ENCODE peak calls at places on chromosomes 2 and 18, in four cellular contexts. Z, U, Y and X are unnamed samples.
A peak's percentile ranks its signal among the peaks of the same experiment; 100 is the strongest.

GRCh38 chr18:10072659-10073309 is 159.0 kb downstream of the VAPA start:
- DNase-seq in Y (no peak), Z (no peak), U (no peak), X (no peak)

GRCh38 chr2:54809814-54810213 is 86.4 kb downstream of the EML6 start:
- DNase-seq in Y (peak; percentile 16), Z (no peak), U (peak; percentile 4), X (no peak)

GRCh38 chr2:28663359-28663758 is 88.3 kb upstream of the PPP1CB start:
- DNase-seq in Z (no peak), Y (peak; percentile 51), U (no peak), X (no peak)

GRCh38 chr2:216696751-216697560 is 1.6 kb upstream of the IGFBP5 start:
- DNase-seq in Z (peak; percentile 66), Y (no peak), U (peak; percentile 48), X (no peak)

GRCh38 chr2:121778736-121779487 is 23.5 kb downstream of the TSN start:
- DNase-seq in Z (peak; percentile 50), U (no peak), Y (peak; percentile 84), X (no peak)

GRCh38 chr18:79849328-79850207 is 51.8 kb downstream of the KCNG2 start:
- DNase-seq in Y (no peak), Z (no peak), U (no peak), X (no peak)

GRCh38 chr2:231124833-231125232 is at the start of gene HTR2B:
- DNase-seq in U (no peak), Y (no peak), Z (peak; percentile 17), X (peak; percentile 61)

GRCh38 chr2:159557437-159558034 is 58.8 kb downstream of the BAZ2B start:
- DNase-seq in U (peak; percentile 16), Z (peak; percentile 70), Y (peak; percentile 42), X (no peak)

GRCh38 chr18:21264651-21265050 is 22.6 kb downstream of the GREB1L start:
- DNase-seq in U (no peak), Z (peak; percentile 60), Y (peak; percentile 89), X (no peak)

GRCh38 chr2:4782647-4783046 is 909.5 kb upstream of the SOX11 start:
- DNase-seq in Y (no peak), U (no peak), Z (no peak), X (no peak)

GRCh38 chr2:26666671-26667070 is 25.5 kb upstream of the CIB4 start:
- DNase-seq in Y (no peak), Z (no peak), U (no peak), X (no peak)

GRCh38 chr2:68860111-68860510 is 11.1 kb downstream of the BMP10 start:
- DNase-seq in Y (no peak), Z (no peak), U (no peak), X (no peak)
- TF ChIP-seq EZH2 in Y (no peak), Z (no peak), U (no peak), X (no peak)

GRCh38 chr2:64623232-64623879 is 30.4 kb downstream of the SERTAD2 start:
- DNase-seq in Z (no peak), U (no peak), Y (no peak), X (no peak)

GRCh38 chr2:64620661-64621060 is 33.1 kb downstream of the SERTAD2 start:
- DNase-seq in Y (no peak), Z (no peak), U (no peak), X (no peak)

GRCh38 chr2:64624108-64624610 is 29.6 kb downstream of the SERTAD2 start:
- DNase-seq in Z (no peak), U (no peak), Y (no peak), X (no peak)

GRCh38 chr2:64624862-64625261 is 28.9 kb downstream of the SERTAD2 start:
- DNase-seq in Y (no peak), U (no peak), Z (no peak), X (no peak)

DNA sequence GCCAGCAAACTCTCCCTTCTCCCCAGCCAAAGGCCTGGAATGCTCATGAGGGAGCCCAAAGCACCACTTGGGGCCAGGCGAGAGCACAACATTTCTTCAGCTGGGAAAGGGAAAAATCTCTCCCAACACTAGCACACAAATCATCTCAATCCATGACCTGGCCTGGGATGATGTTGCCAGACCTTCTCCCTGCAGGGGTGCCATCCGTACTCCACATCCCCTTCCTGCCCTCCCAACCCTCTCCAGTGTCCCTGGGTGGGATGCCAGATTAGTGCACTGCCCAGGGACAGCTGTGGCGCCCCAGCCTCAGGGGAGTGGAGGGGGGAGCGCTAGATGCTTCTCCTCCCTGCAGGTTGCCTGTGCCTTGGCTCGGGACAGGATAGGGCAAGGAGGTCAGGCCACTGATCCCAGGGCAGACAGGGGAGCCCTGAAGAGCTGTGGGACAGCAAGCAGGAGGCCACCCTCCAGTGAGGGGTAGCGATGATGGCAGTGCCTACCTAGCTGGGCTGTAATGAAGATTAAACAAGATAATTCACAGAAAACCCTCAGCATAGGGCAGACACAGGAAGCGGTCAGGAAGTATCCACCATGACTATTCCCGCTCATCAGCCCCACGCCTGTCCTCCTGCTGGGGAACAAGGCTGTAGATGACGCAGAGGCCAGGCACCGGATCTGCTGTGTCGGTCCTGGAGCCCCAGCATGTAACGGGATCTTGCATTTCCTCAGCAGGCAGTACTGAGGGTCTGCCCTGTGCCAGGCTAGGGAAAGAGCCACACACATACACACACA is 31.1 kb downstream of the SERTAD2 start:
- DNase-seq in Z (peak; percentile 71), U (no peak), Y (no peak), X (no peak)
- TF ChIP-seq POLR2AphosphoS5 in Z (no peak), U (no peak), Y (no peak), X (no peak)

GRCh38 chr18:6708880-6709279 is 20.6 kb upstream of the ARHGAP28 start:
- DNase-seq in U (no peak), Z (no peak), Y (no peak), X (no peak)

GRCh38 chr18:6712401-6712800 is 17.1 kb upstream of the ARHGAP28 start:
- DNase-seq in Y (no peak), U (no peak), Z (peak; percentile 39), X (no peak)

GRCh38 chr18:6718255-6718654 is 11.3 kb upstream of the ARHGAP28 start:
- DNase-seq in Z (peak; percentile 31), U (no peak), Y (no peak), X (no peak)

GRCh38 chr18:6719098-6719913 is 10.2 kb upstream of the ARHGAP28 start:
- DNase-seq in Y (no peak), Z (no peak), U (no peak), X (no peak)

GRCh38 chr18:6714027-6714426 is 15.5 kb upstream of the ARHGAP28 start:
- DNase-seq in Y (no peak), U (no peak), Z (peak; percentile 64), X (no peak)
- H3K27ac ChIP-seq in Y (no peak overlapping the region), U (no peak overlapping the region), Z (no peak overlapping the region), X (no peak overlapping the region)

DNA sequence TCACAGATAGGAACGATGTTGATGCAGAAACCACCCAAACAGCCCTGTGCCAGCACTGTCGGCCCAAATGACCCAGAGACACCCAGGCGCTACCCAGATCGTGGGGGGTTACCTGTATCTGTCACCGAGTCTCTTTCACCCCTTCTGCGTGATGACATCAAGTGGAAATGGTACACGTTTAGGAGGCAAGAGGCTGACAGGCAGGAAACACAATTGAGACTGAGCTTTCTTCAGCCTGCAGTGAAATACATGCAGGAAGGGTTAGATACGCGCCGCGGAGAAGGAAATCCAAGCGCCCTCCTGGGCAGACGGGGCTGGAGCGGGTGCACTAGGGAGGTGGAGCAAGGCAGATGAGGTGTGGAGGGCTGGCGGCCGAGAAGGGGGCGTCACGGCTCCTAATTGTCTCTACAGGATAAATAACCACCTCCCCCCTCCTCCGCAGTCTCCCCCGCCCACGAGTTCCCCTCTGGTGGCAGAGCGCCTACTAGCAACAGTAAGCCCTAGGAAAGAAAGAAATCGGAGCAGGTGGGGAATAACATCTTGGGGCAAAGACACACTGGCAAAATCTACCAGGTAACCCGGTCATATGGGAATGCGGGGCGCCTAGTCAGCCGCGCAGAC is at the start of gene RNF152:
- DNase-seq in Z (peak; percentile 71), U (no peak), Y (no peak), X (no peak)
- TF ChIP-seq EZH2 in Z (no peak), U (no peak), Y (peak; percentile 80), X (no peak)

GRCh38 chr2:62475172-62476011 is 30.6 kb downstream of the TMEM17 start:
- DNase-seq in U (no peak), Y (no peak), Z (peak; percentile 20), X (no peak)
- TF ChIP-seq POLR2AphosphoS5 in U (no peak), Y (no peak), Z (no peak), X (no peak)

DNA sequence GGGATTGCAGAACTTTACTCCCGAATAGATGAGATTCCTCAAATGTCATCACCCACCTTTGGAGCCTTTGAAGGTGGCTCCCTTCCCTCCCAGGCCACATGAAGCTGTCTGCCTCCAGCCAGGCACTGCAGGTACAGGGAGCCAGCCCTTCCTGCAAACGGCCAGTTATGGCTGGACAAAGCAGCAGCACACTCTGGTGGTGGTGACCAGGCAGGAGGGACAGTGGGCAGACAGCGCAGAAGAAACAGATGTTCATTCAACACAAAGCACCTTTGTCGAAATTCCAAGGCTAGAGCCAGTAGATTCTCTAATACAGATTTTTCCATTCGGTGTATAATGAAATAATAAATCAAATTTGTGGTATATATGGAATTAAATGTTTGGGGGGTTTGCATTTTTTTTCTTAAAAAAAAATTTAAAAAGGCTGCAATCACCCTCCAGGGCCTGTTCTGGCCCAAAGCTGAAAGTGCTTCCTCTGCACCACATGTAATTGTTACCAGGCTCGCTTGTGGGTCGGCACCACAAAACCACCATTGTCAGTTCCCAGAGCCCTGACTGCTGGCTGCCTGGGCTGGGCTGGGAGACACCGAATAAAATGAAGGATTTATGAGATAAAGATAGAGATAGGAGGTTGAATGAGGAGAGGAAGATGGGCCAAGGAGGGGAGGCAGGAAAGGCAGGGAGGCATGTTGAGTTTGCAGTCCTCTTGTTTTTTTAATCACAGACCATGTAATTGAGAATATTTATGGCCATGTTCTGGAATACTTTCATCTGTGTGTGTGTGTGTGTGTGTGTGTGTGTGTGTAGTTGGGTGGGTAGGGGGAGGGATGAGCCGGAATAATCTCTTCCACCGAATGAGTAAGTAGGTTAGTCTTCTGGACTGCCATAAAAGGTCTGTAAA is 14.5 kb downstream of the NRP2 start:
- DNase-seq in Y (peak; percentile 64), U (no peak), Z (peak; percentile 60), X (no peak)
- H3K27ac ChIP-seq in Y (no peak overlapping the region), U (no peak overlapping the region), Z (no peak overlapping the region), X (no peak overlapping the region)